ENCODE peak calls at places on chromosomes 6 and 20, in seven cellular contexts. D is fibroblast of lung, Q is lower leg skin, Y is AG09319, A is GM10248, N is endothelial cell, F is GM20000. K is an unnamed sample.

GRCh38 chr6:108988291-108988690 is 106.4 kb downstream of the SESN1 start:
- DNase-seq in F (no peak), D (no peak), N (no peak), Y (no peak), A (no peak), Q (no peak), K (no peak)

GRCh38 chr6:140344149-140344913 is 969.9 kb upstream of the CITED2 start:
- DNase-seq in A (no peak), N (no peak), D (peak; percentile 79), Y (no peak), F (no peak), Q (no peak), K (peak; percentile 57)

GRCh38 chr6:149855741-149856140 is 8.4 kb downstream of the LRP11 start:
- DNase-seq in Q (no peak), D (no peak), N (no peak), A (no peak), F (no peak), Y (no peak), K (no peak)

GRCh38 chr20:59354460-59354859 is 54.0 kb downstream of the EDN3 start:
- DNase-seq in D (no peak), A (no peak), F (no peak), N (no peak), Y (no peak), Q (no peak), K (no peak)

GRCh38 chr6:113856011-113856551 is 1.1 kb upstream of the MARCKS start:
- DNase-seq in F (peak; percentile 53), A (peak; percentile 15), Q (peak; percentile 31), D (peak; percentile 66), Y (no peak), N (peak; percentile 16), K (peak; percentile 74)

GRCh38 chr6:127120787-127121636 is 2.5 kb downstream of the RSPO3 start:
- DNase-seq in F (peak; percentile 86), Y (peak; percentile 57), D (peak; percentile 74), A (peak; percentile 76), Q (peak; percentile 53), N (peak; percentile 88), K (peak; percentile 84)

GRCh38 chr6:50850223-50850751 is 31.6 kb downstream of the TFAP2B start:
- DNase-seq in F (no peak), Q (peak; percentile 74), A (no peak), D (no peak), N (peak; percentile 61), Y (no peak), K (no peak)

GRCh38 chr6:444653-445275 is 53.2 kb downstream of the IRF4 start:
- DNase-seq in F (no peak), Y (no peak), Q (no peak), D (no peak), N (no peak), A (no peak), K (no peak)

GRCh38 chr20:32325706-32326506 is 32.2 kb upstream of the ASXL1 start:
- DNase-seq in D (peak; percentile 83), A (no peak), Y (no peak), F (no peak), Q (no peak), N (no peak), K (peak; percentile 82)

DNA sequence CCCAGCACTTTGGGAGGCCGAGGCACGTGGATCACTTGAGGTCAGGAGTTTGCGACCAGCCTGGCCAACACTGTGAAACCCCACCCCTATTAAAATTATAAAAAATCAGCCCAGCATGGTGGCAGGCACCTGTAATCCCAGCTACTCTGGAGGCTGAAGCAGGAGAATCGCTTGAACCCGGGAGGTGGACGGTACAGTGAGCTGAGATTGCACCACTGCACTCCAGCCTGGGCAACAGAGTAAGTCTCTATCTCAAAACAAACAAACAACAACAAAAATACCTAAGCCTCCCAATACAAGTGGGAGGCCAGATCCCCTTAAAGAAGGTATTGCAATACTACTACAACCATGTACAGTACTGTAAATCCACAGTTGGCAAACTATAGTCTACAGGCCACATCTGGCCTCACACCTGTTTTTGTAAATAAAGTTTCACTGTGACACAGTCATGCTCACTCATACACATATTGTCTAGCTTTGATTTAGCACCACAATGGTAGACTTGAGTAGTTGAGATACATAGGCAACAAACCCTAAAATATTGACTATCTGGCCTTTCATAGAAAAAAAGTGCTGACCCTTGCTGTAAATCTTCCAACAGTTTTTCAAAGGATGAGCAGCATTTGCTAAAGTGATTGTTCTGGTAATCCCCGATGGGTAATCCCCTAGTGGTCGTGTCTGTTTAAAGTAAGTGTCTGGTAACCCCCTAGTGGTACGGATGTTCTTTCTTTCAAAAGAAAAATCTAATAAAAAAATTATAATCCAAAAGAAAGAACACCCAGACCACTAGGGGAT is 202.0 kb downstream of the RNGTT start:
- DNase-seq in N (no peak), A (peak; percentile 44), D (no peak), Y (no peak), Q (no peak), F (peak; percentile 47), K (no peak)
- TF ChIP-seq CTCF in N (peak; percentile 16), A (peak; percentile 17), D (no peak), Y (no peak), Q (no peak), F (no peak), K (no peak)

GRCh38 chr20:40532103-40532502 is 156.9 kb downstream of the MAFB start:
- DNase-seq in D (no peak), F (no peak), N (peak; percentile 15), A (no peak), Y (no peak), Q (no peak), K (no peak)
- TF ChIP-seq CTCF in D (peak; percentile 35), F (no peak), N (peak; percentile 60), A (no peak), Y (peak; percentile 11), Q (no peak), K (peak; percentile 8)

DNA sequence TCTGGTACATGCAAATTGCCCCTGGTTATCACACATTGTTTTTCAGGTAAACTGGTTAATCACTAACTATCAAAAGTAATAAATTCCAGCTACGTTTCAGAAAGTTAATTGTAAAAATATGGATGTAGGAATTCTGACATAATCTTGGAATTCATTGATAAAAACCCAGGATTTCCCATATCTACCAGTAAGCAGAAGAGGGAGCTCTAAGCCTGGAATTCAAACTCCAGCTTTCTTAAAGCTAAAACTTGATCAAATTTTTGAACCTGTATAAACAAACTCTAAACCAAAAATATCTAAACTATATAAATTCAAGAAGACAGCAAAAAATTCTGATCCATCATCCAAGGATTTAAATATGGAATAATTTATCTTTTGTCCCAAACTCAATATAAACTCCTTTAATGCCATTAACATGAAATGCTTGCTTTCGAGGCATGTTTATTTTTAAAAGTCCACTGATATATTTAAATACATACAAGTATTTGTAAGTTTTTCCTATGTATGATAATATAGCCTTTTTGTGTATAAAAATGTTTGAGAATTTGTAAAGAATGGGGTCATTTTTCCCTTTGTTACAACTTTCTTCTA is 91.5 kb upstream of the RNF217 start:
- DNase-seq in Y (no peak), F (no peak), A (no peak), N (no peak), Q (no peak), D (peak; percentile 49), K (peak; percentile 57)
- TF ChIP-seq CTCF in Y (peak; percentile 79), F (no peak), A (no peak), N (peak; percentile 57), Q (peak; percentile 51), D (peak; percentile 70), K (peak; percentile 59)

GRCh38 chr20:62407221-62407992 is at the start of gene CABLES2:
- DNase-seq in D (peak; percentile 94), Q (peak; percentile 90), A (peak; percentile 97), F (peak; percentile 99), Y (peak; percentile 81), N (peak; percentile 92), K (peak; percentile 91)
- TF ChIP-seq CTCF in D (no peak), Q (peak; percentile 12), A (no peak), F (no peak), Y (no peak), N (no peak), K (no peak)

DNA sequence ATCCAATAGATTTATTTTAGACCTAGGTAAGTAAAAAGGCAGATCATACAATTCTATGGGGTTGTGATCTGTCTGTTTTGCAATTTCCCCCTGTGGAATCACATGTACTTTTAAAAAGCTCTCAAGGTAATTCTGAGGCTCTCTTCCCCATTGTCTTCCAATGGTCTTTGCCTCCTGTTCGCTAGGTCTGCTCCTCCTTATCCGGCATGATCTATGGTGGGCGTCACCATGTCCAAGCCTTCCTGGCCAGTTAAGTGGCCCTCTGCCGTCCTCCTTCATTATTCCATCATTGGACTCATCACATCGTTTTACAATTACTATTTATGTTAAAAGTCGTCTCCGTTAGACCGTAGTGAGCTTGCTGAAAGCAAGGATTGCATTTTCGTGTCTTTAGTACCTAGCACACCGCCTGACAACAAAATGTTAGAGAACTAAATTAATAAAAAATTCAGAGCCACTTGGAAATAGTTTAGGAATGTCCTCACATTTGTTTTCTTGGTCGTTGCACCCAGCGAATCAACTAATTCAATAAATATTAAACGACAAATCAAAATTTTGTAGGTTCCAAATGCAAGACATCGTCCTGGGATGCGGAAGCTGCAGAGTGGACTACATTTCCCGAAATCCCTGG is 2.2 kb upstream of the STXBP5 start:
- DNase-seq in N (peak; percentile 23), Q (no peak), A (peak; percentile 14), Y (no peak), F (peak; percentile 34), D (peak; percentile 50), K (peak; percentile 60)
- TF ChIP-seq CTCF in N (no peak), Q (no peak), A (no peak), Y (no peak), F (no peak), D (no peak), K (no peak)

GRCh38 chr20:57332105-57333089 is 2.8 kb downstream of the SPO11 start:
- DNase-seq in A (no peak), D (no peak), Y (no peak), N (no peak), Q (no peak), F (no peak), K (no peak)
- TF ChIP-seq CTCF in A (no peak), D (no peak), Y (no peak), N (peak; percentile 23), Q (no peak), F (no peak), K (no peak)

GRCh38 chr6:136920858-136921520 is 1.1 kb upstream of the SLC35D3 start:
- DNase-seq in Y (no peak), A (peak; percentile 38), F (peak; percentile 63), N (peak; percentile 10), Q (no peak), D (peak; percentile 10), K (peak; percentile 28)
- TF ChIP-seq CTCF in Y (no peak), A (no peak), F (no peak), N (no peak), Q (no peak), D (no peak), K (no peak)

GRCh38 chr20:33883164-33883563 is 72.0 kb downstream of the CHMP4B start:
- DNase-seq in Q (no peak), F (peak; percentile 79), A (peak; percentile 72), N (no peak), Y (no peak), D (no peak), K (no peak)
- TF ChIP-seq CTCF in Q (no peak), F (no peak), A (peak; percentile 5), N (no peak), Y (no peak), D (no peak), K (no peak)

GRCh38 chr20:21693322-21693721 is 12.1 kb upstream of the PAX1 start:
- DNase-seq in A (no peak), Q (no peak), F (no peak), D (no peak), N (no peak), Y (no peak), K (no peak)
- TF ChIP-seq CTCF in A (no peak), Q (no peak), F (peak; percentile 24), D (no peak), N (peak; percentile 62), Y (no peak), K (no peak)

K was measured in astrocyte of the spinal cord.